ENCODE peak calls at places on chromosome 2, in nine cellular contexts. L, Z, E, N, V, B, Q, U and C are unnamed samples. For H3K27me3 and H3K4me1, the result is how much of the 10 kb centered on the place peaks cover.

GRCh38 chr2:174761837-174762236 is 2.4 kb downstream of the CHRNA1 start:
- DNase-seq in L (no peak), Z (no peak), E (no peak), N (no peak), V (no peak), B (no peak), Q (no peak), U (no peak), C (no peak)

GRCh38 chr2:147204102-147204501 is 640.7 kb upstream of the ACVR2A start:
- DNase-seq in L (no peak), Z (no peak), E (no peak), N (no peak), V (no peak), B (no peak), Q (no peak), U (no peak), C (no peak)

GRCh38 chr2:10361220-10361588 is 58.5 kb downstream of the HPCAL1 start:
- DNase-seq in L (no peak), Z (no peak), E (no peak), N (no peak), V (no peak), B (no peak), Q (no peak), U (no peak), C (no peak)

GRCh38 chr2:171013851-171014250 is 84.8 kb downstream of the GORASP2 start:
- DNase-seq in L (no peak), Z (no peak), E (no peak), N (no peak), V (no peak), B (no peak), Q (no peak), U (no peak), C (no peak)

GRCh38 chr2:714005-714741 is 37.0 kb upstream of the TMEM18 start:
- DNase-seq in L (peak), Z (no peak), E (no peak), N (peak), V (peak), B (peak), Q (no peak), U (peak), C (no peak)

GRCh38 chr2:128781166-128781887 is 462.7 kb upstream of the HS6ST1 start:
- DNase-seq in L (no peak), Z (no peak), E (no peak), N (no peak), V (no peak), B (no peak), Q (no peak), U (no peak), C (no peak)

GRCh38 chr2:43192039-43192438 is 34.4 kb downstream of the ZFP36L2 start:
- DNase-seq in L (no peak), Z (no peak), E (no peak), N (no peak), V (peak), B (no peak), Q (no peak), U (no peak), C (no peak)

GRCh38 chr2:109207201-109207600 is 78.2 kb downstream of the SH3RF3 start:
- DNase-seq in L (no peak), Z (no peak), E (no peak), N (no peak), V (no peak), B (no peak), Q (no peak), U (no peak), C (no peak)

GRCh38 chr2:32495139-32495538 is 132.7 kb upstream of the TTC27 start:
- DNase-seq in L (no peak), Z (no peak), E (no peak), N (no peak), V (no peak), B (no peak), Q (no peak), U (no peak), C (no peak)

GRCh38 chr2:230914886-230915285 is 10.2 kb downstream of the GPR55 start:
- DNase-seq in L (no peak), Z (no peak), E (peak), N (no peak), V (no peak), B (no peak), Q (peak), U (no peak), C (peak)

GRCh38 chr2:235937936-235938335 is 230.2 kb downstream of the GBX2 start:
- DNase-seq in L (no peak), Z (no peak), E (no peak), N (no peak), V (no peak), B (no peak), Q (no peak), U (no peak), C (no peak)

GRCh38 chr2:132522901-132523300 is 106.3 kb downstream of the GPR39 start:
- DNase-seq in L (no peak), Z (no peak), E (no peak), N (no peak), V (no peak), B (no peak), Q (no peak), U (no peak), C (no peak)

GRCh38 chr2:173866858-173867620 is 98.1 kb downstream of the SP3 start:
- DNase-seq in L (no peak), Z (no peak), E (no peak), N (no peak), V (no peak), B (no peak), Q (no peak), U (no peak), C (peak)

GRCh38 chr2:30641765-30642341 is 165.4 kb downstream of the CAPN13 start:
- DNase-seq in L (no peak), Z (no peak), E (no peak), N (peak), V (no peak), B (no peak), Q (no peak), U (no peak), C (no peak)

GRCh38 chr2:196263181-196263747 is 91.9 kb upstream of the STK17B start:
- DNase-seq in L (no peak), Z (no peak), E (no peak), N (no peak), V (no peak), B (no peak), Q (no peak), U (peak), C (no peak)

GRCh38 chr2:75896779-75897366 is 186.2 kb upstream of the GCFC2 start:
- DNase-seq in L (peak), Z (no peak), E (no peak), N (no peak), V (no peak), B (peak), Q (no peak), U (no peak), C (no peak)

GRCh38 chr2:204473224-204473623 is 72.1 kb upstream of the PARD3B start:
- DNase-seq in L (no peak), Z (no peak), E (no peak), N (no peak), V (no peak), B (no peak), Q (no peak), U (no peak), C (no peak)

GRCh38 chr2:7089898-7090510 is 172.8 kb downstream of the RNF144A start:
- DNase-seq in L (no peak), Z (no peak), E (no peak), N (no peak), V (no peak), B (no peak), Q (no peak), U (no peak), C (no peak)

GRCh38 chr2:7097353-7097895 is 180.2 kb downstream of the RNF144A start:
- DNase-seq in L (peak), Z (peak), E (peak), N (peak), V (peak), B (peak), Q (peak), U (peak), C (peak)

GRCh38 chr2:7096726-7097352 is 179.6 kb downstream of the RNF144A start:
- DNase-seq in L (no peak), Z (no peak), E (no peak), N (no peak), V (no peak), B (no peak), Q (no peak), U (no peak), C (no peak)

GRCh38 chr2:7094113-7094760 is 177.0 kb downstream of the RNF144A start:
- DNase-seq in L (no peak), Z (no peak), E (no peak), N (no peak), V (no peak), B (no peak), Q (no peak), U (no peak), C (no peak)

GRCh38 chr2:7093376-7093775 is 176.2 kb downstream of the RNF144A start:
- DNase-seq in L (no peak), Z (no peak), E (no peak), N (no peak), V (no peak), B (no peak), Q (no peak), U (no peak), C (no peak)
- H3K27me3 ChIP-seq in L (under half), Z (under half), E (under half), N (under half), V (half or more), B (under half), Q (under half), U (under half), C (under half)

GRCh38 chr2:168652997-168653906 is 149.2 kb upstream of the NOSTRIN start:
- DNase-seq in L (no peak), Z (no peak), E (no peak), N (no peak), V (no peak), B (no peak), Q (no peak), U (no peak), C (no peak)
- H3K4me1 ChIP-seq in L (under half), Z (under half), E (under half), N (under half), V (under half), B (under half), Q (under half), U (under half), C (under half)

GRCh38 chr2:191691016-191691725 is 13.2 kb downstream of the NABP1 start:
- DNase-seq in L (peak), Z (no peak), E (no peak), N (peak), V (peak), B (peak), Q (no peak), U (peak), C (no peak)
- TF ChIP-seq POLR2A in L (no peak), Z (no peak), E (no peak), N (no peak), V (peak), B (no peak), Q (no peak), U (no peak), C (no peak)

GRCh38 chr2:229270551-229271410 is at the start of gene PID1:
- DNase-seq in L (peak), Z (no peak), E (peak), N (no peak), V (no peak), B (no peak), Q (peak), U (peak), C (peak)
- H3K27me3 ChIP-seq in L (under half), Z (under half), E (under half), N (under half), V (under half), B (under half), Q (under half), U (under half), C (under half)

DNA sequence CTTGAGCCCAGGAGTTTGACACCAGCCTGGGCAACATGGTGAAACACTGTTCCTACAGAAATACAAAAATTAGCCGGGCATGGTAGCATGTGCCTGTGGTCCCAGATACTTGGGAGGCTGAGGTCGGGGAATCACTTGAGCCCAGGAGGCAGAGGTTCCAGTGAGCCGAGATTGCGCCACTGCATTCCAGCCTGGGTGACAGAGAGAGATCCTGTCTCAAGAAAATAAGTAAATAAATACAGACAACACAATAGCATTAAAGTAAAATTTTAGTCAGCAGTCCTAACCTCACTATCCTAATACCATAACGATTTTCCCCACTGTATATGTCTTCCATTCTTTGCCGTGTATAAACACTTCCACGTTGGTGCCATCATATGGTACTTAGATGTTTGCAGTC is 83.0 kb upstream of the MBOAT2 start:
- DNase-seq in L (no peak), Z (no peak), E (no peak), N (no peak), V (no peak), B (no peak), Q (no peak), U (no peak), C (no peak)
- H3K4me1 ChIP-seq in L (under half), Z (under half), E (under half), N (under half), V (under half), B (under half), Q (under half), U (under half), C (under half)

DNA sequence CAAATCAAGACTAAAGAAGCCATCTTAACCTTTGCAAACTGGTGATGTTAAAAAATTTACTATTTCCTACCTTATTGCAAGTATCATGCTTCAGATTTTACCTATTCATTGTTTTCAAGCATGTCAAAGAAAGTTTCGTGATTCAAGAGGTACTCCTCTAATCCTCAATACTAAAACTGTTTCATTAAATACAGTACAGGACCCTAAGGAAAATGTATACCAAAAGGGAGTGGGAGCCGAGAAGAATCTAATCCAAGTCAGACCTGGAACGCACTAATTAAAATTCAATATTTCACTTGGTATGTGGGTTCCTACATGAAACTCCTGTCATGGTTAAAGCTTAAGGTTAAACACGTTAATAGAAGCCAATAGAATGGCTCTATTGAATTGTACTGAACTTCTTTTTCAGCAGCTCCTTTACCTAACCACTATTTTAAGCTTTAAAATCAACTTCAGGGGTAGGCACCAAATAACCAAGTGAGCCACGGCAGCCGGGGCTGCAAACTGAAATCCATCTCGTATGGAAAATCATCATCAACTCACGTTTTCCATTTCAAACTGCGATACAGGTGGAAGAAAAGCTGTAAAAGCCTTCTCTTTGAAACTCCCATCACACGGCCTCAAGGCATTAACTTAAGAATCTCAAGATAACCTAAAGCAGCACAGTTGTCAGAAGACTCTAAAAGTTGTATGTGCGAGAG is 188.8 kb downstream of the ZEB2 start:
- DNase-seq in L (no peak), Z (no peak), E (no peak), N (no peak), V (no peak), B (no peak), Q (no peak), U (no peak), C (no peak)
- TF ChIP-seq POLR2A in L (no peak), Z (no peak), E (no peak), N (no peak), V (no peak), B (no peak), Q (no peak), U (no peak), C (no peak)